ENCODE peak calls at places on chromosomes 3 and 15, in six cellular contexts. One of them, this sample, is unnamed.

GRCh38 chr3:65888980-65889706 is 149.6 kb downstream of the MAGI1 start:
- DNase-seq in colonic mucosa: no peak
- DNase-seq in Caco-2: no peak
- DNase-seq in AG09309: peak
- DNase-seq in CD8-positive, alpha-beta memory T cell: no peak
- DNase-seq in effector memory CD4-positive, alpha-beta T cell: no peak
- DNase-seq in this sample: peak

GRCh38 chr3:50274371-50275104 is 4.3 kb upstream of the LSMEM2 start:
- DNase-seq in colonic mucosa: peak
- DNase-seq in Caco-2: peak
- DNase-seq in AG09309: no peak
- DNase-seq in CD8-positive, alpha-beta memory T cell: peak
- DNase-seq in effector memory CD4-positive, alpha-beta T cell: peak
- DNase-seq in this sample: peak

GRCh38 chr3:132445812-132446211 is 28.5 kb downstream of the DNAJC13 start:
- DNase-seq in colonic mucosa: no peak
- DNase-seq in Caco-2: peak
- DNase-seq in AG09309: peak
- DNase-seq in CD8-positive, alpha-beta memory T cell: no peak
- DNase-seq in effector memory CD4-positive, alpha-beta T cell: no peak
- DNase-seq in this sample: no peak

GRCh38 chr3:120077726-120078125 is 16.5 kb downstream of the GSK3B start:
- DNase-seq in colonic mucosa: no peak
- DNase-seq in Caco-2: no peak
- DNase-seq in AG09309: no peak
- DNase-seq in CD8-positive, alpha-beta memory T cell: no peak
- DNase-seq in effector memory CD4-positive, alpha-beta T cell: no peak
- DNase-seq in this sample: no peak

GRCh38 chr3:154758109-154758868 is 321.8 kb upstream of the MME start:
- DNase-seq in colonic mucosa: no peak
- DNase-seq in Caco-2: no peak
- DNase-seq in AG09309: peak
- DNase-seq in CD8-positive, alpha-beta memory T cell: no peak
- DNase-seq in effector memory CD4-positive, alpha-beta T cell: no peak
- DNase-seq in this sample: no peak

GRCh38 chr3:100023150-100023549 is 91.2 kb downstream of the FILIP1L start:
- DNase-seq in colonic mucosa: no peak
- DNase-seq in Caco-2: no peak
- DNase-seq in AG09309: no peak
- DNase-seq in CD8-positive, alpha-beta memory T cell: no peak
- DNase-seq in effector memory CD4-positive, alpha-beta T cell: no peak
- DNase-seq in this sample: no peak

GRCh38 chr3:159191454-159191853 is 389.6 kb downstream of the MFSD1 start:
- DNase-seq in colonic mucosa: no peak
- DNase-seq in Caco-2: no peak
- DNase-seq in AG09309: peak
- DNase-seq in CD8-positive, alpha-beta memory T cell: no peak
- DNase-seq in effector memory CD4-positive, alpha-beta T cell: no peak
- DNase-seq in this sample: no peak

GRCh38 chr3:12148183-12148940 is 10.3 kb downstream of the TIMP4 start:
- DNase-seq in colonic mucosa: no peak
- DNase-seq in Caco-2: no peak
- DNase-seq in AG09309: no peak
- DNase-seq in CD8-positive, alpha-beta memory T cell: no peak
- DNase-seq in effector memory CD4-positive, alpha-beta T cell: no peak
- DNase-seq in this sample: no peak

GRCh38 chr15:84839714-84840113 is 22.6 kb downstream of the ALPK3 start:
- DNase-seq in colonic mucosa: no peak
- DNase-seq in Caco-2: no peak
- DNase-seq in AG09309: no peak
- DNase-seq in CD8-positive, alpha-beta memory T cell: no peak
- DNase-seq in effector memory CD4-positive, alpha-beta T cell: no peak
- DNase-seq in this sample: no peak

GRCh38 chr3:15496341-15496664 is 25.2 kb downstream of the COLQ start:
- DNase-seq in colonic mucosa: no peak
- DNase-seq in Caco-2: no peak
- DNase-seq in AG09309: no peak
- DNase-seq in CD8-positive, alpha-beta memory T cell: no peak
- DNase-seq in effector memory CD4-positive, alpha-beta T cell: no peak
- DNase-seq in this sample: no peak

GRCh38 chr3:100525753-100526612 is 33.6 kb downstream of the TMEM45A start:
- DNase-seq in colonic mucosa: no peak
- DNase-seq in Caco-2: no peak
- DNase-seq in AG09309: peak
- DNase-seq in CD8-positive, alpha-beta memory T cell: no peak
- DNase-seq in effector memory CD4-positive, alpha-beta T cell: no peak
- DNase-seq in this sample: peak

GRCh38 chr15:50227076-50227475 is 38.5 kb downstream of the HDC start:
- DNase-seq in colonic mucosa: no peak
- DNase-seq in Caco-2: no peak
- DNase-seq in AG09309: peak
- DNase-seq in CD8-positive, alpha-beta memory T cell: no peak
- DNase-seq in effector memory CD4-positive, alpha-beta T cell: no peak
- DNase-seq in this sample: no peak

GRCh38 chr3:194014756-194015155 is 121.2 kb upstream of the HES1 start:
- DNase-seq in colonic mucosa: no peak
- DNase-seq in Caco-2: no peak
- DNase-seq in AG09309: no peak
- DNase-seq in CD8-positive, alpha-beta memory T cell: no peak
- DNase-seq in effector memory CD4-positive, alpha-beta T cell: no peak
- DNase-seq in this sample: no peak

GRCh38 chr3:16109929-16110328 is 64.6 kb upstream of the GALNT15 start:
- DNase-seq in colonic mucosa: no peak
- DNase-seq in Caco-2: no peak
- DNase-seq in AG09309: no peak
- DNase-seq in CD8-positive, alpha-beta memory T cell: no peak
- DNase-seq in effector memory CD4-positive, alpha-beta T cell: no peak
- DNase-seq in this sample: no peak

GRCh38 chr15:68843425-68844311 is 23.0 kb upstream of the ANP32A start:
- DNase-seq in colonic mucosa: no peak
- DNase-seq in Caco-2: peak
- DNase-seq in AG09309: no peak
- DNase-seq in CD8-positive, alpha-beta memory T cell: no peak
- DNase-seq in effector memory CD4-positive, alpha-beta T cell: no peak
- DNase-seq in this sample: peak

GRCh38 chr3:94249491-94250079 is 186.7 kb downstream of the NSUN3 start:
- DNase-seq in colonic mucosa: peak
- DNase-seq in Caco-2: peak
- DNase-seq in AG09309: peak
- DNase-seq in CD8-positive, alpha-beta memory T cell: peak
- DNase-seq in effector memory CD4-positive, alpha-beta T cell: peak
- DNase-seq in this sample: peak

GRCh38 chr3:170815340-170815739 is 54.7 kb downstream of the RPL22L1 start:
- DNase-seq in colonic mucosa: peak
- DNase-seq in Caco-2: peak
- DNase-seq in AG09309: no peak
- DNase-seq in CD8-positive, alpha-beta memory T cell: no peak
- DNase-seq in effector memory CD4-positive, alpha-beta T cell: no peak
- DNase-seq in this sample: no peak

GRCh38 chr3:53258600-53259426 is 3.0 kb upstream of the TKT start:
- DNase-seq in colonic mucosa: no peak
- DNase-seq in Caco-2: no peak
- DNase-seq in AG09309: no peak
- DNase-seq in CD8-positive, alpha-beta memory T cell: no peak
- DNase-seq in effector memory CD4-positive, alpha-beta T cell: no peak
- DNase-seq in this sample: peak

GRCh38 chr15:29115093-29115991 is 154.3 kb downstream of the NSMCE3 start:
- DNase-seq in colonic mucosa: no peak
- DNase-seq in Caco-2: peak
- DNase-seq in AG09309: no peak
- DNase-seq in CD8-positive, alpha-beta memory T cell: no peak
- DNase-seq in effector memory CD4-positive, alpha-beta T cell: no peak
- DNase-seq in this sample: no peak

GRCh38 chr15:29116970-29117700 is 152.5 kb downstream of the NSMCE3 start:
- DNase-seq in colonic mucosa: no peak
- DNase-seq in Caco-2: no peak
- DNase-seq in AG09309: no peak
- DNase-seq in CD8-positive, alpha-beta memory T cell: no peak
- DNase-seq in effector memory CD4-positive, alpha-beta T cell: no peak
- DNase-seq in this sample: no peak

GRCh38 chr15:29120593-29121368 is 148.8 kb downstream of the NSMCE3 start:
- DNase-seq in colonic mucosa: no peak
- DNase-seq in Caco-2: no peak
- DNase-seq in AG09309: no peak
- DNase-seq in CD8-positive, alpha-beta memory T cell: no peak
- DNase-seq in effector memory CD4-positive, alpha-beta T cell: no peak
- DNase-seq in this sample: no peak

GRCh38 chr15:29114277-29115092 is 155.1 kb downstream of the NSMCE3 start:
- DNase-seq in colonic mucosa: no peak
- DNase-seq in Caco-2: no peak
- DNase-seq in AG09309: no peak
- DNase-seq in CD8-positive, alpha-beta memory T cell: no peak
- DNase-seq in effector memory CD4-positive, alpha-beta T cell: no peak
- DNase-seq in this sample: no peak

GRCh38 chr15:29117778-29118177 is 151.8 kb downstream of the NSMCE3 start:
- DNase-seq in colonic mucosa: no peak
- DNase-seq in Caco-2: no peak
- DNase-seq in AG09309: no peak
- DNase-seq in CD8-positive, alpha-beta memory T cell: no peak
- DNase-seq in effector memory CD4-positive, alpha-beta T cell: no peak
- DNase-seq in this sample: no peak
- H3K4me3 ChIP-seq in colonic mucosa: no peak
- H3K4me3 ChIP-seq in Caco-2: no peak
- H3K4me3 ChIP-seq in AG09309: no peak
- H3K4me3 ChIP-seq in CD8-positive, alpha-beta memory T cell: no peak
- H3K4me3 ChIP-seq in effector memory CD4-positive, alpha-beta T cell: no peak
- H3K4me3 ChIP-seq in this sample: no peak

DNA sequence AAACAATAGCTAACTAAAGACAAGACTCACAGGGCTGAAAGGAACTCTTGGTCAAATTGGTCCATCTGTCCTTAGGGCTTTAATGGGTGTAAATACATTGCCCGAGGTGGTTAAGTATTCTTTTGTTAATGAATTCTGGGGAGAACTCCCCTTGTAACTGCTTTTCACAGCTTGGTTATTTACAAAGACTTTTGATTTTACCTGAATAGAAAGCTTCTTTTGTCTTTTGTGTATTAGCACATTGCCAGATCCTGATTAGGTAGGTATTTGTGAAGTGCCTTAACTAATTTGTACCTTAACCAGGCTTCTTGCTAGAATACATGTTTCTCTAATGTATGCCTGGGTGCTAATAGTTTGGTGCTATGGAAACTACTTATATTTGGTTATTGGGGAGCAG is 14.0 kb downstream of the CHD2 start:
- DNase-seq in colonic mucosa: no peak
- DNase-seq in Caco-2: no peak
- DNase-seq in AG09309: no peak
- DNase-seq in CD8-positive, alpha-beta memory T cell: no peak
- DNase-seq in effector memory CD4-positive, alpha-beta T cell: no peak
- DNase-seq in this sample: no peak
- H3K4me3 ChIP-seq in colonic mucosa: no peak
- H3K4me3 ChIP-seq in Caco-2: no peak
- H3K4me3 ChIP-seq in AG09309: no peak
- H3K4me3 ChIP-seq in CD8-positive, alpha-beta memory T cell: peak
- H3K4me3 ChIP-seq in effector memory CD4-positive, alpha-beta T cell: peak
- H3K4me3 ChIP-seq in this sample: no peak

GRCh38 chr3:113753376-113753985 is 6.6 kb downstream of the ATP6V1A start:
- DNase-seq in colonic mucosa: no peak
- DNase-seq in Caco-2: no peak
- DNase-seq in AG09309: no peak
- DNase-seq in CD8-positive, alpha-beta memory T cell: no peak
- DNase-seq in effector memory CD4-positive, alpha-beta T cell: no peak
- DNase-seq in this sample: no peak
- H3K4me3 ChIP-seq in colonic mucosa: no peak
- H3K4me3 ChIP-seq in Caco-2: no peak
- H3K4me3 ChIP-seq in AG09309: no peak
- H3K4me3 ChIP-seq in CD8-positive, alpha-beta memory T cell: no peak
- H3K4me3 ChIP-seq in effector memory CD4-positive, alpha-beta T cell: no peak
- H3K4me3 ChIP-seq in this sample: no peak

GRCh38 chr3:195806211-195806915 is 5.4 kb downstream of the MUC4 start:
- DNase-seq in colonic mucosa: peak
- DNase-seq in Caco-2: no peak
- DNase-seq in AG09309: no peak
- DNase-seq in CD8-positive, alpha-beta memory T cell: no peak
- DNase-seq in effector memory CD4-positive, alpha-beta T cell: no peak
- DNase-seq in this sample: peak
- H3K4me3 ChIP-seq in colonic mucosa: no peak
- H3K4me3 ChIP-seq in Caco-2: no peak
- H3K4me3 ChIP-seq in AG09309: no peak
- H3K4me3 ChIP-seq in CD8-positive, alpha-beta memory T cell: no peak
- H3K4me3 ChIP-seq in effector memory CD4-positive, alpha-beta T cell: no peak
- H3K4me3 ChIP-seq in this sample: no peak

GRCh38 chr3:142888484-142889262 is at the start of gene PCOLCE2:
- DNase-seq in colonic mucosa: no peak
- DNase-seq in Caco-2: peak
- DNase-seq in AG09309: no peak
- DNase-seq in CD8-positive, alpha-beta memory T cell: no peak
- DNase-seq in effector memory CD4-positive, alpha-beta T cell: no peak
- DNase-seq in this sample: peak

GRCh38 chr3:142889263-142890014 is 556 bp upstream of the PCOLCE2 start:
- DNase-seq in colonic mucosa: no peak
- DNase-seq in Caco-2: no peak
- DNase-seq in AG09309: no peak
- DNase-seq in CD8-positive, alpha-beta memory T cell: no peak
- DNase-seq in effector memory CD4-positive, alpha-beta T cell: no peak
- DNase-seq in this sample: no peak

GRCh38 chr3:142886938-142887337 is 1.9 kb downstream of the PCOLCE2 start:
- DNase-seq in colonic mucosa: no peak
- DNase-seq in Caco-2: no peak
- DNase-seq in AG09309: peak
- DNase-seq in CD8-positive, alpha-beta memory T cell: no peak
- DNase-seq in effector memory CD4-positive, alpha-beta T cell: no peak
- DNase-seq in this sample: no peak

GRCh38 chr3:142888099-142888483 is 792 bp downstream of the PCOLCE2 start:
- DNase-seq in colonic mucosa: no peak
- DNase-seq in Caco-2: no peak
- DNase-seq in AG09309: no peak
- DNase-seq in CD8-positive, alpha-beta memory T cell: no peak
- DNase-seq in effector memory CD4-positive, alpha-beta T cell: no peak
- DNase-seq in this sample: peak

GRCh38 chr3:142886021-142886420 is 2.9 kb downstream of the PCOLCE2 start:
- DNase-seq in colonic mucosa: no peak
- DNase-seq in Caco-2: no peak
- DNase-seq in AG09309: no peak
- DNase-seq in CD8-positive, alpha-beta memory T cell: no peak
- DNase-seq in effector memory CD4-positive, alpha-beta T cell: no peak
- DNase-seq in this sample: no peak
- H3K4me3 ChIP-seq in colonic mucosa: no peak
- H3K4me3 ChIP-seq in Caco-2: no peak
- H3K4me3 ChIP-seq in AG09309: no peak
- H3K4me3 ChIP-seq in CD8-positive, alpha-beta memory T cell: no peak
- H3K4me3 ChIP-seq in effector memory CD4-positive, alpha-beta T cell: no peak
- H3K4me3 ChIP-seq in this sample: no peak

DNA sequence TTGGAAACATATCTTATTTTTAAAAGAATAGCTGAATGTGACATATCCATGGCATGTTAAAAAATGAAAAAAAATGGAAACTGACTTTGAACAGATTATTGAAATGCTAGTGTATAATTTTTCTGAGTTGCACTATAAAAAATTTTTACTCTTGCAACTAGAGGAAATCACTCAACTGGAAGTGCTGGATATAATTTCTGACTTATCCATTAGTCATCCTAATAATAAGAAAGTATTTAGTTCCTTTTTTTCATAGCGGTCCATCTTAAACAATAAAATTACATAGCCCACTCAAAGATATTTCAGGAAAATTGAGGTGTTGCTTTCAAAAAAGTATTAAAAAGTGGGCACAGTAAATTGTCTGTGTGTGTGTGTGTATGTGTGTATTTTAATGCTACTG is 80.7 kb downstream of the MBNL1 start:
- DNase-seq in colonic mucosa: no peak
- DNase-seq in Caco-2: no peak
- DNase-seq in AG09309: no peak
- DNase-seq in CD8-positive, alpha-beta memory T cell: no peak
- DNase-seq in effector memory CD4-positive, alpha-beta T cell: no peak
- DNase-seq in this sample: no peak
- H3K4me3 ChIP-seq in colonic mucosa: no peak
- H3K4me3 ChIP-seq in Caco-2: no peak
- H3K4me3 ChIP-seq in AG09309: no peak
- H3K4me3 ChIP-seq in CD8-positive, alpha-beta memory T cell: no peak
- H3K4me3 ChIP-seq in effector memory CD4-positive, alpha-beta T cell: no peak
- H3K4me3 ChIP-seq in this sample: no peak

GRCh38 chr3:150216041-150216811 is 191.9 kb upstream of the TSC22D2 start:
- DNase-seq in colonic mucosa: no peak
- DNase-seq in Caco-2: no peak
- DNase-seq in AG09309: peak
- DNase-seq in CD8-positive, alpha-beta memory T cell: no peak
- DNase-seq in effector memory CD4-positive, alpha-beta T cell: no peak
- DNase-seq in this sample: peak
- H3K4me3 ChIP-seq in colonic mucosa: no peak
- H3K4me3 ChIP-seq in Caco-2: no peak
- H3K4me3 ChIP-seq in AG09309: no peak
- H3K4me3 ChIP-seq in CD8-positive, alpha-beta memory T cell: no peak
- H3K4me3 ChIP-seq in effector memory CD4-positive, alpha-beta T cell: no peak
- H3K4me3 ChIP-seq in this sample: no peak

This sample was measured in aorta.